ENCODE peak calls at places on chromosome 10, in five cellular contexts. One of them, this sample, is unnamed.

GRCh38 chr10:133370026-133370786 is 2.9 kb downstream of the ECHS1 start:
- DNase-seq in left lung: no peak
- DNase-seq in Caco-2: no peak
- DNase-seq in CD8-positive, alpha-beta T cell: no peak
- DNase-seq in aorta: no peak
- DNase-seq in this sample: no peak

GRCh38 chr10:48700493-48700892 is 15.8 kb downstream of the WDFY4 start:
- DNase-seq in Caco-2: no peak
- DNase-seq in aorta: no peak
- DNase-seq in CD8-positive, alpha-beta T cell: no peak
- DNase-seq in left lung: no peak
- DNase-seq in this sample: no peak

GRCh38 chr10:11311027-11311426 is 293.4 kb downstream of the CELF2 start:
- DNase-seq in left lung: no peak
- DNase-seq in CD8-positive, alpha-beta T cell: no peak
- DNase-seq in Caco-2: no peak
- DNase-seq in aorta: no peak
- DNase-seq in this sample: no peak

GRCh38 chr10:69994262-69994661 is 58.4 kb upstream of the MACROH2A2 start:
- DNase-seq in CD8-positive, alpha-beta T cell: no peak
- DNase-seq in Caco-2: peak; percentile 71
- DNase-seq in aorta: peak; percentile 65
- DNase-seq in left lung: no peak
- DNase-seq in this sample: no peak

GRCh38 chr10:4241724-4242345 is 456.8 kb upstream of the KLF6 start:
- DNase-seq in Caco-2: no peak
- DNase-seq in left lung: no peak
- DNase-seq in CD8-positive, alpha-beta T cell: no peak
- DNase-seq in aorta: no peak
- DNase-seq in this sample: no peak

GRCh38 chr10:60898372-60898771 is 45.6 kb downstream of the RHOBTB1 start:
- DNase-seq in CD8-positive, alpha-beta T cell: no peak
- DNase-seq in Caco-2: no peak
- DNase-seq in aorta: no peak
- DNase-seq in left lung: no peak
- DNase-seq in this sample: no peak

GRCh38 chr10:112601214-112602090 is 154.4 kb downstream of the VTI1A start:
- DNase-seq in aorta: no peak
- DNase-seq in CD8-positive, alpha-beta T cell: no peak
- DNase-seq in Caco-2: no peak
- DNase-seq in left lung: no peak
- DNase-seq in this sample: no peak

GRCh38 chr10:26475448-26475847 is 37.3 kb downstream of the APBB1IP start:
- DNase-seq in CD8-positive, alpha-beta T cell: no peak
- DNase-seq in left lung: no peak
- DNase-seq in Caco-2: no peak
- DNase-seq in aorta: no peak
- DNase-seq in this sample: no peak

GRCh38 chr10:75395171-75395954 is 6.2 kb downstream of the ZNF503 start:
- DNase-seq in Caco-2: no peak
- DNase-seq in left lung: peak; percentile 92
- DNase-seq in CD8-positive, alpha-beta T cell: no peak
- DNase-seq in aorta: peak; percentile 68
- DNase-seq in this sample: no peak

GRCh38 chr10:103823706-103824272 is 31.6 kb downstream of the SH3PXD2A start:
- DNase-seq in CD8-positive, alpha-beta T cell: no peak
- DNase-seq in Caco-2: no peak
- DNase-seq in left lung: no peak
- DNase-seq in aorta: no peak
- DNase-seq in this sample: no peak

GRCh38 chr10:114678806-114679205 is 20.7 kb upstream of the ABLIM1 start:
- DNase-seq in CD8-positive, alpha-beta T cell: no peak
- DNase-seq in Caco-2: no peak
- DNase-seq in aorta: no peak
- DNase-seq in left lung: no peak
- DNase-seq in this sample: no peak

GRCh38 chr10:124728071-124728829 is 15.9 kb downstream of the FAM53B start:
- DNase-seq in CD8-positive, alpha-beta T cell: no peak
- DNase-seq in left lung: no peak
- DNase-seq in Caco-2: no peak
- DNase-seq in aorta: no peak
- DNase-seq in this sample: peak; percentile 4

GRCh38 chr10:81870472-81870871 is 4.5 kb upstream of the NRG3 start:
- DNase-seq in left lung: no peak
- DNase-seq in Caco-2: no peak
- DNase-seq in CD8-positive, alpha-beta T cell: no peak
- DNase-seq in aorta: no peak
- DNase-seq in this sample: no peak

GRCh38 chr10:11869211-11869610 is 46.1 kb downstream of the PROSER2 start:
- DNase-seq in aorta: peak; percentile 23
- DNase-seq in left lung: no peak
- DNase-seq in Caco-2: no peak
- DNase-seq in CD8-positive, alpha-beta T cell: no peak
- DNase-seq in this sample: no peak

GRCh38 chr10:73920084-73920483 is 9.2 kb downstream of the PLAU start:
- DNase-seq in left lung: no peak
- DNase-seq in CD8-positive, alpha-beta T cell: no peak
- DNase-seq in Caco-2: no peak
- DNase-seq in aorta: peak; percentile 64
- DNase-seq in this sample: no peak

GRCh38 chr10:107616463-107617131 is 452.1 kb upstream of the SORCS1 start:
- DNase-seq in left lung: no peak
- DNase-seq in Caco-2: no peak
- DNase-seq in aorta: no peak
- DNase-seq in CD8-positive, alpha-beta T cell: no peak
- DNase-seq in this sample: no peak

GRCh38 chr10:124696446-124697392 is 47.5 kb downstream of the FAM53B start:
- DNase-seq in left lung: no peak
- DNase-seq in aorta: peak; percentile 44
- DNase-seq in CD8-positive, alpha-beta T cell: no peak
- DNase-seq in Caco-2: no peak
- DNase-seq in this sample: no peak

GRCh38 chr10:15335500-15335899 is 35.6 kb downstream of the FAM171A1 start:
- DNase-seq in left lung: no peak
- DNase-seq in aorta: no peak
- DNase-seq in Caco-2: no peak
- DNase-seq in CD8-positive, alpha-beta T cell: no peak
- DNase-seq in this sample: no peak

GRCh38 chr10:49446031-49446430 is 50.1 kb upstream of the DRGX start:
- DNase-seq in left lung: no peak
- DNase-seq in Caco-2: no peak
- DNase-seq in CD8-positive, alpha-beta T cell: no peak
- DNase-seq in aorta: no peak
- DNase-seq in this sample: no peak

GRCh38 chr10:29675984-29676383 is 41.2 kb upstream of the SVIL start:
- DNase-seq in CD8-positive, alpha-beta T cell: no peak
- DNase-seq in aorta: no peak
- DNase-seq in left lung: no peak
- DNase-seq in Caco-2: no peak
- DNase-seq in this sample: no peak

GRCh38 chr10:29680091-29680490 is 45.3 kb upstream of the SVIL start:
- DNase-seq in left lung: no peak
- DNase-seq in CD8-positive, alpha-beta T cell: no peak
- DNase-seq in aorta: no peak
- DNase-seq in Caco-2: no peak
- DNase-seq in this sample: no peak

GRCh38 chr10:29671968-29672367 is 37.2 kb upstream of the SVIL start:
- DNase-seq in CD8-positive, alpha-beta T cell: no peak
- DNase-seq in aorta: no peak
- DNase-seq in left lung: no peak
- DNase-seq in Caco-2: no peak
- DNase-seq in this sample: no peak

GRCh38 chr10:29681700-29682444 is 47.1 kb upstream of the SVIL start:
- DNase-seq in Caco-2: no peak
- DNase-seq in aorta: no peak
- DNase-seq in left lung: peak; percentile 69
- DNase-seq in CD8-positive, alpha-beta T cell: peak; percentile 51
- DNase-seq in this sample: peak; percentile 51

GRCh38 chr10:29676732-29677131 is 42.0 kb upstream of the SVIL start:
- DNase-seq in Caco-2: no peak
- DNase-seq in left lung: no peak
- DNase-seq in aorta: no peak
- DNase-seq in CD8-positive, alpha-beta T cell: no peak
- DNase-seq in this sample: no peak
- H3K9me3 ChIP-seq in Caco-2: peaks cover 48% of the 10 kb centered on the region
- H3K9me3 ChIP-seq in left lung: peaks cover 12% of the 10 kb centered on the region
- H3K9me3 ChIP-seq in aorta: peaks cover 2% of the 10 kb centered on the region
- H3K9me3 ChIP-seq in CD8-positive, alpha-beta T cell: no peaks in the 10 kb centered on the region
- H3K9me3 ChIP-seq in this sample: no peaks in the 10 kb centered on the region

GRCh38 chr10:129865413-129865812 is 98.7 kb downstream of the EBF3 start:
- DNase-seq in CD8-positive, alpha-beta T cell: no peak
- DNase-seq in Caco-2: no peak
- DNase-seq in aorta: no peak
- DNase-seq in left lung: no peak
- DNase-seq in this sample: no peak

GRCh38 chr10:129863231-129863663 is 100.8 kb downstream of the EBF3 start:
- DNase-seq in Caco-2: no peak
- DNase-seq in aorta: no peak
- DNase-seq in CD8-positive, alpha-beta T cell: no peak
- DNase-seq in left lung: no peak
- DNase-seq in this sample: no peak

GRCh38 chr10:129864082-129864481 is 100.0 kb downstream of the EBF3 start:
- DNase-seq in left lung: no peak
- DNase-seq in aorta: no peak
- DNase-seq in Caco-2: no peak
- DNase-seq in CD8-positive, alpha-beta T cell: no peak
- DNase-seq in this sample: no peak

GRCh38 chr10:129865960-129866359 is 98.1 kb downstream of the EBF3 start:
- DNase-seq in CD8-positive, alpha-beta T cell: no peak
- DNase-seq in left lung: no peak
- DNase-seq in Caco-2: peak; percentile 51
- DNase-seq in aorta: no peak
- DNase-seq in this sample: no peak

DNA sequence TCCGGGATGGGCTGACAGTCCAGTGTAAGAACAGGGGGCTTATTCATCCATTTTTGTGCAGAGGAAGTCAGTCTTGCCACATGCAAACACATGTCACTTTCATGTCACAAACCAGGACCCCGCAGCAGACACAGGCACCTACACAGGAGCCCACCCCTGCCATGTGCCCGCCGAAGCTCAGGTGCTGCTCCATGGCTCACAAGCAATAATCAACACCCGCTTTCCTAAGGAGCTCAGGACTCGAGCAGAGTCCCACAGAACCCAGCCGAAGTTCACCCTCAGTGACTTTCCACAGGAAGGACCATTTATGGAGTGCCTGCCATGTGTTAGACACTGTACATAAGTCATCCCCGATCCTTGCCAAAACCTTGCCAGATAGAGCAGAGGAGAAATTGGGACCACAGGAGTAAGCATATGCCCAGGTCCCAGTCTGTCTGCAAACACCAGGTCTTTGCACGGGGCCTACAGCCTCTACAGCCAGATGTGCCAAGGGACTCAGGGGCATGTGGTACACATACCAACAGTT is 99.4 kb downstream of the EBF3 start:
- DNase-seq in Caco-2: no peak
- DNase-seq in left lung: no peak
- DNase-seq in CD8-positive, alpha-beta T cell: no peak
- DNase-seq in aorta: no peak
- DNase-seq in this sample: no peak
- H3K9me3 ChIP-seq in Caco-2: no peaks in the 10 kb centered on the region
- H3K9me3 ChIP-seq in left lung: no peaks in the 10 kb centered on the region
- H3K9me3 ChIP-seq in CD8-positive, alpha-beta T cell: no peaks in the 10 kb centered on the region
- H3K9me3 ChIP-seq in aorta: no peaks in the 10 kb centered on the region
- H3K9me3 ChIP-seq in this sample: no peaks in the 10 kb centered on the region

GRCh38 chr10:58531084-58531695 is 18.5 kb downstream of the BICC1 start:
- DNase-seq in left lung: no peak
- DNase-seq in CD8-positive, alpha-beta T cell: peak; percentile 15
- DNase-seq in aorta: peak; percentile 38
- DNase-seq in Caco-2: peak; percentile 82
- DNase-seq in this sample: no peak

DNA sequence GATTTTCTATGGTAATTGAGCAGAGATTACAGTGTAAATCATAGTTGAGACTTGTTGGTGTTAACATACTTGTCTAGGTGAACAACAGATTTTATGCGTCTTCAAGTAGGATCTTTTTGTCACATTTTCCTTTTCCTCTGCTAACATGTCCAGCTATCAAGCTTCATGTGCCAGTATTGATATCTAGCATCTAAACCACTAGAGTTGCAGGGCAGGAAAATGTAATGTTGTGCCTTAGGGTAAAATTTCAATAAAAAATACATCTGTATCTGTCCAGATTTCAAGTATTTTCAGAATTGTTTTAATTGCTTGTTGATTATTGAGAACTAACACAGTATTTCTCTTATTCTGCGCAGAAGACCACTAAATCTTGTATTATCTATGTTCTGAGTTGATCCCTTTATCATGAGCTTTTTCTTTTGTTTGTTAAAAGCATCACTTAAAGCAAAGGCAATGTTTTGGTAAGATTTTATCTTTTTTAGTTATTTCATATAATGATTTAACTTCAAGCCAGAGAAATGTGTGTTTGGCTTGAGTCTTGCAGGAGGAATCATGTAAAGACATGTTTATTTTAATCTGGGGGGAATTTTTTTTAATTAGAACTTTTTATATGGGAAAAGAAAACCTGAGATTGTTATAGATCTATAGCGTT is 16.5 kb downstream of the BICC1 start:
- DNase-seq in aorta: no peak
- DNase-seq in CD8-positive, alpha-beta T cell: no peak
- DNase-seq in left lung: no peak
- DNase-seq in Caco-2: no peak
- DNase-seq in this sample: no peak
- H3K9me3 ChIP-seq in aorta: peaks cover 2% of the 10 kb centered on the region
- H3K9me3 ChIP-seq in CD8-positive, alpha-beta T cell: no peaks in the 10 kb centered on the region
- H3K9me3 ChIP-seq in left lung: peaks cover 4% of the 10 kb centered on the region
- H3K9me3 ChIP-seq in Caco-2: peaks cover 5% of the 10 kb centered on the region
- H3K9me3 ChIP-seq in this sample: no peaks in the 10 kb centered on the region

GRCh38 chr10:130902929-130903328 is 408.6 kb downstream of the TCERG1L start:
- DNase-seq in CD8-positive, alpha-beta T cell: no peak
- DNase-seq in aorta: no peak
- DNase-seq in Caco-2: no peak
- DNase-seq in left lung: no peak
- DNase-seq in this sample: no peak
- H3K9me3 ChIP-seq in CD8-positive, alpha-beta T cell: no peaks in the 10 kb centered on the region
- H3K9me3 ChIP-seq in aorta: no peaks in the 10 kb centered on the region
- H3K9me3 ChIP-seq in Caco-2: no peaks in the 10 kb centered on the region
- H3K9me3 ChIP-seq in left lung: no peaks in the 10 kb centered on the region
- H3K9me3 ChIP-seq in this sample: no peaks in the 10 kb centered on the region

GRCh38 chr10:108755661-108756060 is 1167.7 kb downstream of the XPNPEP1 start:
- DNase-seq in CD8-positive, alpha-beta T cell: no peak
- DNase-seq in Caco-2: no peak
- DNase-seq in left lung: no peak
- DNase-seq in aorta: no peak
- DNase-seq in this sample: no peak
- H3K9me3 ChIP-seq in CD8-positive, alpha-beta T cell: no peaks in the 10 kb centered on the region
- H3K9me3 ChIP-seq in Caco-2: no peaks in the 10 kb centered on the region
- H3K9me3 ChIP-seq in left lung: no peaks in the 10 kb centered on the region
- H3K9me3 ChIP-seq in aorta: no peaks in the 10 kb centered on the region
- H3K9me3 ChIP-seq in this sample: no peaks in the 10 kb centered on the region

GRCh38 chr10:111039522-111039921 is 37.3 kb upstream of the ADRA2A start:
- DNase-seq in left lung: no peak
- DNase-seq in CD8-positive, alpha-beta T cell: no peak
- DNase-seq in Caco-2: no peak
- DNase-seq in aorta: no peak
- DNase-seq in this sample: no peak
- H3K9me3 ChIP-seq in left lung: peaks cover 44% of the 10 kb centered on the region
- H3K9me3 ChIP-seq in CD8-positive, alpha-beta T cell: peaks cover 4% of the 10 kb centered on the region
- H3K9me3 ChIP-seq in Caco-2: peaks cover 23% of the 10 kb centered on the region
- H3K9me3 ChIP-seq in aorta: peaks cover 8% of the 10 kb centered on the region
- H3K9me3 ChIP-seq in this sample: peaks cover 9% of the 10 kb centered on the region

This sample was measured in T-helper 17 cell.